ENCODE peak calls at places on chromosomes 5 and 9, in five cellular contexts. Y is T-helper 2 cell, E is AG04449, T is foreskin fibroblast, C is GM12891. O is an unnamed sample.

GRCh38 chr9:127283917-127284316 is 19.3 kb downstream of the GARNL3 start:
- DNase-seq in T (peak; percentile 76), Y (no peak), E (no peak), C (no peak), O (peak; percentile 14)

GRCh38 chr5:14145356-14146334 is 2.5 kb downstream of the TRIO start:
- DNase-seq in Y (no peak), T (no peak), C (no peak), E (no peak), O (peak; percentile 38)

GRCh38 chr9:123327697-123328100 is 28.3 kb upstream of the CRB2 start:
- DNase-seq in T (no peak), E (no peak), C (no peak), Y (no peak), O (no peak)

GRCh38 chr5:95949810-95950209 is 11.8 kb downstream of the ELL2 start:
- DNase-seq in E (no peak), Y (no peak), C (no peak), T (no peak), O (no peak)

GRCh38 chr9:137127301-137128157 is 11.4 kb upstream of the GRIN1 start:
- DNase-seq in T (no peak), Y (no peak), E (no peak), C (no peak), O (no peak)

GRCh38 chr5:172870261-172870806 is 36.3 kb downstream of the ERGIC1 start:
- DNase-seq in Y (no peak), C (no peak), T (peak; percentile 93), E (peak; percentile 86), O (peak; percentile 91)

GRCh38 chr9:130922815-130923610 is 16.0 kb downstream of the FIBCD1 start:
- DNase-seq in Y (no peak), E (no peak), T (no peak), C (no peak), O (no peak)

GRCh38 chr9:127142291-127142690 is 19.9 kb upstream of the ANGPTL2 start:
- DNase-seq in T (no peak), E (no peak), C (no peak), Y (no peak), O (no peak)

GRCh38 chr9:117354252-117354847 is 60.5 kb downstream of the ASTN2 start:
- DNase-seq in E (no peak), Y (no peak), C (no peak), T (no peak), O (no peak)

GRCh38 chr5:65199988-65200668 is 281.6 kb downstream of the ADAMTS6 start:
- DNase-seq in Y (no peak), E (peak; percentile 52), C (no peak), T (peak; percentile 82), O (peak; percentile 45)

GRCh38 chr5:179308563-179309382 is 36.5 kb downstream of the ADAMTS2 start:
- DNase-seq in T (no peak), C (no peak), Y (no peak), E (no peak), O (no peak)

GRCh38 chr5:149221326-149221725 is 50.3 kb upstream of the AFAP1L1 start:
- DNase-seq in T (peak; percentile 35), E (no peak), C (no peak), Y (no peak), O (no peak)